ENCODE peak calls at places on chromosomes 7 and 10, in nine cellular contexts. One of them, this sample, is unnamed. For H3K9me3, the result is how much of the 10 kb centered on the place peaks cover.

GRCh38 chr10:108069096-108069495 is 904.6 kb upstream of the SORCS1 start:
- DNase-seq in tibial nerve: no peak
- DNase-seq in uterus: no peak
- DNase-seq in HepG2: no peak
- DNase-seq in breast epithelium: no peak
- DNase-seq in upper lobe of left lung: no peak
- DNase-seq in thoracic aorta: no peak
- DNase-seq in heart left ventricle: no peak
- DNase-seq in suprapubic skin: no peak
- DNase-seq in this sample: no peak

GRCh38 chr10:126062132-126063032 is 166.0 kb downstream of the FANK1 start:
- DNase-seq in tibial nerve: peak
- DNase-seq in breast epithelium: peak
- DNase-seq in HepG2: no peak
- DNase-seq in upper lobe of left lung: no peak
- DNase-seq in heart left ventricle: peak
- DNase-seq in suprapubic skin: peak
- DNase-seq in thoracic aorta: peak
- DNase-seq in uterus: peak
- DNase-seq in this sample: peak

GRCh38 chr7:132131196-132131595 is 445.1 kb downstream of the PLXNA4 start:
- DNase-seq in thoracic aorta: no peak
- DNase-seq in suprapubic skin: peak
- DNase-seq in heart left ventricle: no peak
- DNase-seq in tibial nerve: no peak
- DNase-seq in uterus: no peak
- DNase-seq in breast epithelium: no peak
- DNase-seq in HepG2: no peak
- DNase-seq in upper lobe of left lung: no peak
- DNase-seq in this sample: no peak

GRCh38 chr7:106717254-106717996 is 56.5 kb upstream of the CCDC71L start:
- DNase-seq in suprapubic skin: no peak
- DNase-seq in upper lobe of left lung: no peak
- DNase-seq in heart left ventricle: no peak
- DNase-seq in breast epithelium: no peak
- DNase-seq in thoracic aorta: no peak
- DNase-seq in uterus: no peak
- DNase-seq in tibial nerve: no peak
- DNase-seq in HepG2: no peak
- DNase-seq in this sample: no peak

GRCh38 chr7:44275829-44276570 is 49.4 kb downstream of the CAMK2B start:
- DNase-seq in uterus: no peak
- DNase-seq in heart left ventricle: peak
- DNase-seq in upper lobe of left lung: peak
- DNase-seq in breast epithelium: no peak
- DNase-seq in suprapubic skin: peak
- DNase-seq in thoracic aorta: no peak
- DNase-seq in tibial nerve: no peak
- DNase-seq in HepG2: no peak
- DNase-seq in this sample: no peak

GRCh38 chr7:108613147-108613948 is 43.7 kb downstream of the DNAJB9 start:
- DNase-seq in uterus: no peak
- DNase-seq in heart left ventricle: no peak
- DNase-seq in thoracic aorta: no peak
- DNase-seq in suprapubic skin: no peak
- DNase-seq in upper lobe of left lung: no peak
- DNase-seq in tibial nerve: no peak
- DNase-seq in breast epithelium: no peak
- DNase-seq in HepG2: peak
- DNase-seq in this sample: no peak

GRCh38 chr10:33893502-33893901 is 559.0 kb upstream of the NRP1 start:
- DNase-seq in suprapubic skin: no peak
- DNase-seq in uterus: no peak
- DNase-seq in tibial nerve: no peak
- DNase-seq in breast epithelium: no peak
- DNase-seq in HepG2: no peak
- DNase-seq in upper lobe of left lung: no peak
- DNase-seq in thoracic aorta: no peak
- DNase-seq in heart left ventricle: no peak
- DNase-seq in this sample: no peak

GRCh38 chr10:49161411-49161997 is 26.7 kb downstream of the TMEM273 start:
- DNase-seq in upper lobe of left lung: peak
- DNase-seq in suprapubic skin: no peak
- DNase-seq in heart left ventricle: no peak
- DNase-seq in thoracic aorta: no peak
- DNase-seq in HepG2: no peak
- DNase-seq in uterus: no peak
- DNase-seq in breast epithelium: no peak
- DNase-seq in tibial nerve: no peak
- DNase-seq in this sample: no peak

GRCh38 chr7:149050941-149051340 is 22.6 kb upstream of the PDIA4 start:
- DNase-seq in upper lobe of left lung: no peak
- DNase-seq in HepG2: no peak
- DNase-seq in suprapubic skin: no peak
- DNase-seq in uterus: no peak
- DNase-seq in breast epithelium: no peak
- DNase-seq in thoracic aorta: no peak
- DNase-seq in heart left ventricle: no peak
- DNase-seq in tibial nerve: no peak
- DNase-seq in this sample: no peak

GRCh38 chr10:75400163-75400768 is 1.3 kb downstream of the ZNF503 start:
- DNase-seq in tibial nerve: no peak
- DNase-seq in upper lobe of left lung: peak
- DNase-seq in heart left ventricle: peak
- DNase-seq in HepG2: no peak
- DNase-seq in thoracic aorta: no peak
- DNase-seq in suprapubic skin: no peak
- DNase-seq in breast epithelium: peak
- DNase-seq in uterus: no peak
- DNase-seq in this sample: peak

GRCh38 chr10:114157912-114158311 is 16.1 kb downstream of the CCDC186 start:
- DNase-seq in tibial nerve: no peak
- DNase-seq in upper lobe of left lung: no peak
- DNase-seq in uterus: no peak
- DNase-seq in thoracic aorta: no peak
- DNase-seq in heart left ventricle: no peak
- DNase-seq in breast epithelium: no peak
- DNase-seq in HepG2: no peak
- DNase-seq in suprapubic skin: no peak
- DNase-seq in this sample: no peak
- H3K27ac ChIP-seq in tibial nerve: no peak
- H3K27ac ChIP-seq in upper lobe of left lung: no peak
- H3K27ac ChIP-seq in uterus: no peak
- H3K27ac ChIP-seq in thoracic aorta: no peak
- H3K27ac ChIP-seq in heart left ventricle: no peak
- H3K27ac ChIP-seq in breast epithelium: no peak
- H3K27ac ChIP-seq in HepG2: no peak
- H3K27ac ChIP-seq in suprapubic skin: no peak
- H3K27ac ChIP-seq in this sample: no peak

DNA sequence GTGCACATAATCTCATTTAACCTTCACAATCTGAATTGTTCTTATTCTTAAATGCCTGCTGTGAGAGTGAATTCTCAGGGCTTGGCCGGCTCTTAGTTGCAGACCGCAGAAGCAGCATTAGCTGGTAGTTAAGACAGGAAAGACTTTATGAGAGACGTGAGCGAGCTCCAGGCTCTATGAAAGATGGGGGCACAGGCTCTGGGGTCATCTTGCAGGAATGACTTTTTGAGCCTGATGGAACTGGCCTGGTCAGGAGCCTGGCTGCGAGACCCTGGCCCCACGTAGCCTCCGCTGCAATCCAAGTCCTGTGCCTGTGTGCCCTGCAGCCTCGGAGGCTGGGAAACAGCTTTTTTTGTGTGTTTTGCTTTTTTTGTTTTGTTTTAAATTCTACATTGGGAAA is 958.8 kb upstream of the ZNF722 start:
- DNase-seq in HepG2: no peak
- DNase-seq in suprapubic skin: no peak
- DNase-seq in tibial nerve: no peak
- DNase-seq in heart left ventricle: no peak
- DNase-seq in uterus: no peak
- DNase-seq in thoracic aorta: no peak
- DNase-seq in upper lobe of left lung: no peak
- DNase-seq in breast epithelium: no peak
- DNase-seq in this sample: no peak
- H3K9me3 ChIP-seq in HepG2: half or more
- H3K9me3 ChIP-seq in suprapubic skin: under half
- H3K9me3 ChIP-seq in tibial nerve: under half
- H3K9me3 ChIP-seq in heart left ventricle: under half
- H3K9me3 ChIP-seq in uterus: under half
- H3K9me3 ChIP-seq in thoracic aorta: under half
- H3K9me3 ChIP-seq in upper lobe of left lung: under half
- H3K9me3 ChIP-seq in breast epithelium: under half
- H3K9me3 ChIP-seq in this sample: under half

GRCh38 chr7:103988468-103989199 is 824 bp downstream of the RELN start:
- DNase-seq in tibial nerve: no peak
- DNase-seq in uterus: no peak
- DNase-seq in HepG2: peak
- DNase-seq in suprapubic skin: no peak
- DNase-seq in thoracic aorta: no peak
- DNase-seq in upper lobe of left lung: peak
- DNase-seq in breast epithelium: no peak
- DNase-seq in heart left ventricle: no peak
- DNase-seq in this sample: no peak

GRCh38 chr7:103991406-103991805 is 1.9 kb upstream of the RELN start:
- DNase-seq in upper lobe of left lung: no peak
- DNase-seq in breast epithelium: no peak
- DNase-seq in suprapubic skin: no peak
- DNase-seq in thoracic aorta: no peak
- DNase-seq in HepG2: no peak
- DNase-seq in heart left ventricle: no peak
- DNase-seq in tibial nerve: no peak
- DNase-seq in uterus: no peak
- DNase-seq in this sample: no peak

GRCh38 chr7:103990991-103991390 is 1.5 kb upstream of the RELN start:
- DNase-seq in breast epithelium: no peak
- DNase-seq in upper lobe of left lung: no peak
- DNase-seq in suprapubic skin: no peak
- DNase-seq in heart left ventricle: no peak
- DNase-seq in HepG2: peak
- DNase-seq in tibial nerve: no peak
- DNase-seq in uterus: no peak
- DNase-seq in thoracic aorta: no peak
- DNase-seq in this sample: no peak

GRCh38 chr7:103989200-103989784 is at the start of gene RELN:
- DNase-seq in breast epithelium: no peak
- DNase-seq in heart left ventricle: no peak
- DNase-seq in tibial nerve: no peak
- DNase-seq in uterus: no peak
- DNase-seq in upper lobe of left lung: peak
- DNase-seq in thoracic aorta: no peak
- DNase-seq in HepG2: peak
- DNase-seq in suprapubic skin: no peak
- DNase-seq in this sample: no peak

GRCh38 chr7:103989785-103990775 is 622 bp upstream of the RELN start:
- DNase-seq in HepG2: peak
- DNase-seq in uterus: no peak
- DNase-seq in tibial nerve: no peak
- DNase-seq in upper lobe of left lung: peak
- DNase-seq in suprapubic skin: no peak
- DNase-seq in heart left ventricle: no peak
- DNase-seq in thoracic aorta: no peak
- DNase-seq in breast epithelium: no peak
- DNase-seq in this sample: no peak
- H3K27ac ChIP-seq in HepG2: peak
- H3K27ac ChIP-seq in uterus: no peak
- H3K27ac ChIP-seq in tibial nerve: peak
- H3K27ac ChIP-seq in upper lobe of left lung: no peak
- H3K27ac ChIP-seq in suprapubic skin: no peak
- H3K27ac ChIP-seq in heart left ventricle: no peak
- H3K27ac ChIP-seq in thoracic aorta: no peak
- H3K27ac ChIP-seq in breast epithelium: peak
- H3K27ac ChIP-seq in this sample: no peak

GRCh38 chr10:129766611-129767550 is 197.2 kb downstream of the EBF3 start:
- DNase-seq in HepG2: no peak
- DNase-seq in breast epithelium: peak
- DNase-seq in heart left ventricle: peak
- DNase-seq in uterus: peak
- DNase-seq in suprapubic skin: peak
- DNase-seq in thoracic aorta: no peak
- DNase-seq in tibial nerve: no peak
- DNase-seq in upper lobe of left lung: peak
- DNase-seq in this sample: no peak
- H3K9me3 ChIP-seq in HepG2: under half
- H3K9me3 ChIP-seq in breast epithelium: under half
- H3K9me3 ChIP-seq in heart left ventricle: under half
- H3K9me3 ChIP-seq in uterus: under half
- H3K9me3 ChIP-seq in suprapubic skin: under half
- H3K9me3 ChIP-seq in thoracic aorta: under half
- H3K9me3 ChIP-seq in tibial nerve: under half
- H3K9me3 ChIP-seq in upper lobe of left lung: under half
- H3K9me3 ChIP-seq in this sample: under half

This sample was measured in body of pancreas.